ENCODE peak calls at places on chromosomes 13 and 19, in nine cellular contexts. W is ascending aorta, N is upper lobe of right lung, D is mucosa of descending colon, E is endodermal cell, H is ovary, T is IMR-90, P is adipocyte, F is thoracic aorta. Z is an unnamed sample.
A peak's percentile ranks its signal among the peaks of the same experiment; 100 is the strongest.

GRCh38 chr19:36771275-36772231 is 1.1 kb downstream of the ZNF850 start:
- DNase-seq in P (peak; percentile 91), W (no peak), N (no peak), T (peak; percentile 87), H (peak; percentile 87), F (peak; percentile 35), D (peak; percentile 49), E (peak; percentile 84), Z (peak; percentile 68)

GRCh38 chr19:50008532-50008931 is 16.6 kb downstream of the VRK3 start:
- DNase-seq in P (no peak), W (no peak), E (peak; percentile 90), H (no peak), N (no peak), F (no peak), T (no peak), D (peak; percentile 44), Z (no peak)

GRCh38 chr19:38467541-38468525 is 34.3 kb downstream of the RYR1 start:
- DNase-seq in H (no peak), D (no peak), W (no peak), E (no peak), N (no peak), T (no peak), F (no peak), P (no peak), Z (no peak)

GRCh38 chr13:50326746-50327145 is 311.5 kb downstream of the KCNRG start:
- DNase-seq in H (no peak), D (no peak), E (no peak), F (no peak), N (no peak), P (no peak), W (no peak), T (no peak), Z (no peak)

GRCh38 chr13:40682449-40683240 is 16.2 kb upstream of the FOXO1 start:
- DNase-seq in P (peak; percentile 89), T (peak; percentile 35), H (no peak), N (no peak), F (no peak), D (no peak), E (peak; percentile 52), W (no peak), Z (peak; percentile 24)

GRCh38 chr13:48110132-48110868 is 15.4 kb upstream of the MED4 start:
- DNase-seq in N (no peak), H (no peak), W (no peak), P (no peak), E (no peak), F (no peak), D (no peak), T (no peak), Z (no peak)

GRCh38 chr13:113942591-113943103 is 31.2 kb downstream of the C13orf46 start:
- DNase-seq in E (no peak), F (no peak), H (no peak), N (no peak), D (peak; percentile 16), P (no peak), W (no peak), T (no peak), Z (no peak)

GRCh38 chr19:14378890-14379289 is 2.4 kb upstream of the ADGRE5 start:
- DNase-seq in P (no peak), W (no peak), T (no peak), E (no peak), D (no peak), H (no peak), N (no peak), F (no peak), Z (no peak)

GRCh38 chr13:95677564-95678386 is 836 bp downstream of the DNAJC3 start:
- DNase-seq in P (peak; percentile 66), W (no peak), D (no peak), H (no peak), T (peak; percentile 23), F (no peak), E (no peak), N (no peak), Z (peak; percentile 52)

GRCh38 chr19:3041756-3042517 is 12.9 kb upstream of the TLE2 start:
- DNase-seq in E (peak; percentile 67), P (no peak), T (no peak), H (peak; percentile 77), N (no peak), F (no peak), W (no peak), D (peak; percentile 22), Z (no peak)

GRCh38 chr13:57632276-57633140 is 964 bp downstream of the PCDH17 start:
- DNase-seq in P (peak; percentile 0), H (no peak), F (no peak), T (no peak), E (peak; percentile 85), D (no peak), N (peak; percentile 60), W (no peak), Z (no peak)

GRCh38 chr13:112249644-112250610 is 126.2 kb upstream of the SPACA7 start:
- DNase-seq in F (no peak), E (peak; percentile 50), D (no peak), N (peak; percentile 48), T (no peak), H (no peak), W (no peak), P (no peak), Z (no peak)

GRCh38 chr19:50770888-50771287 is 624 bp downstream of the GPR32 start:
- DNase-seq in H (no peak), E (no peak), N (no peak), F (no peak), D (no peak), W (no peak), T (no peak), P (no peak), Z (no peak)

GRCh38 chr19:38684078-38684861 is 36.8 kb downstream of the ACTN4 start:
- DNase-seq in F (peak; percentile 55), H (peak; percentile 53), W (peak; percentile 59), T (peak; percentile 91), E (peak; percentile 78), P (peak; percentile 95), N (peak; percentile 79), D (peak; percentile 83), Z (peak; percentile 97)

GRCh38 chr13:100156786-100157185 is 67.9 kb downstream of the PCCA start:
- DNase-seq in E (no peak), T (no peak), W (no peak), P (peak; percentile 42), F (no peak), D (no peak), N (no peak), H (no peak), Z (no peak)

GRCh38 chr13:109783447-109783814 is 3.0 kb downstream of the IRS2 start:
- DNase-seq in E (peak; percentile 87), H (peak; percentile 48), F (no peak), D (peak; percentile 37), N (no peak), P (no peak), W (no peak), T (no peak), Z (no peak)
- H3K4me3 ChIP-seq in E (no peak overlapping the region), H (no peak overlapping the region), F (peak overlapping the region; percentile 80), D (no peak overlapping the region), N (peak overlapping the region; percentile 56), P (peak overlapping the region; percentile 86), W (peak overlapping the region; percentile 85), T (no peak overlapping the region), Z (no peak overlapping the region)

GRCh38 chr13:35475960-35476943 is at the start of gene MAB21L1:
- DNase-seq in H (peak; percentile 27), D (no peak), E (peak; percentile 68), W (no peak), T (peak; percentile 19), P (peak; percentile 95), F (no peak), N (no peak), Z (peak; percentile 9)
- H3K4me1 ChIP-seq in H (no peaks in the 10 kb centered on the region), D (no peaks in the 10 kb centered on the region), E (peaks cover 3% of the 10 kb centered on the region), W (no peaks in the 10 kb centered on the region), T (no peaks in the 10 kb centered on the region), P (peaks cover 8% of the 10 kb centered on the region), F (no peaks in the 10 kb centered on the region), N (no peaks in the 10 kb centered on the region), Z (peaks cover 3% of the 10 kb centered on the region)

GRCh38 chr19:15556634-15557181 is 48.4 kb downstream of the CYP4F22 start:
- DNase-seq in D (no peak), W (no peak), F (no peak), P (no peak), T (no peak), N (no peak), H (no peak), E (no peak), Z (no peak)
- H3K4me3 ChIP-seq in D (no peak overlapping the region), W (peak overlapping the region; percentile 59), F (no peak overlapping the region), P (no peak overlapping the region), T (no peak overlapping the region), N (no peak overlapping the region), H (no peak overlapping the region), E (no peak overlapping the region), Z (no peak overlapping the region)

DNA sequence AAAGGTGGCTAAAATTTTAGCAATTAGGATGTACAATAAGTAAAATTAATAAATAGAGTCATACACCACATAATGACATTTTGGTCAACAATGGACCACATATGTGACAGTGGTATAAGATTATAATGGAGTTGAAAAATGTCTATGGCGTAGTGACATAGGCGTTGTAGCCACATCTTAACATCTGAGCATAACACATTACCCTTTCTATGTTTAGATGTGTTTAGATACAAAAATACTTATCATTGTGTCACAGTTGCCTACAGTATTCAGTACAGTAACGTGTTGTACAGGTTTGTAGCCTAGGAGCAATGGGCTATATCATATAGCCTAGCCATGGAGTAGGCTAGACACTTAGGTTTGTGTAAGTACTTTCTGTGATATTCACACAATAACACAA is 111.2 kb downstream of the LRCH1 start:
- DNase-seq in E (no peak), D (no peak), P (no peak), T (no peak), W (no peak), N (no peak), H (no peak), F (no peak), Z (no peak)
- H3K4me1 ChIP-seq in E (peaks cover 22% of the 10 kb centered on the region), D (peaks cover 61% of the 10 kb centered on the region), P (peaks cover 9% of the 10 kb centered on the region), T (peaks cover 10% of the 10 kb centered on the region), W (peaks cover 8% of the 10 kb centered on the region), N (peaks cover 34% of the 10 kb centered on the region), H (peaks cover 9% of the 10 kb centered on the region), F (peaks cover 33% of the 10 kb centered on the region), Z (peaks cover 21% of the 10 kb centered on the region)

Z was measured in small intestine.